ENCODE peak calls at places on chromosomes 12 and 14, in eight cellular contexts. One of them, this sample, is unnamed.

GRCh38 chr12:69985656-69986055 is 160.6 kb downstream of the MYRFL start:
- DNase-seq in stimulated activated CD4-positive, alpha-beta T cell treated with anti-CD3 and anti-CD28 coated beads, Interleukin-2, amount 100 ng/mL, for 24 hours: no peak
- DNase-seq in spleen: no peak
- DNase-seq in GOT3: no peak
- DNase-seq in brain microvascular endothelial cell: no peak
- DNase-seq in HS-5: no peak
- DNase-seq in iris pigment epithelial cell: no peak
- DNase-seq in PC-9: peak
- DNase-seq in this sample: no peak

GRCh38 chr14:44778562-44778961 is 183.2 kb downstream of the KLHL28 start:
- DNase-seq in stimulated activated CD4-positive, alpha-beta T cell treated with anti-CD3 and anti-CD28 coated beads, Interleukin-2, amount 100 ng/mL, for 24 hours: no peak
- DNase-seq in spleen: no peak
- DNase-seq in GOT3: no peak
- DNase-seq in brain microvascular endothelial cell: no peak
- DNase-seq in HS-5: peak
- DNase-seq in iris pigment epithelial cell: peak
- DNase-seq in PC-9: peak
- DNase-seq in this sample: no peak

GRCh38 chr12:44863867-44864266 is 12.2 kb downstream of the NELL2 start:
- DNase-seq in stimulated activated CD4-positive, alpha-beta T cell treated with anti-CD3 and anti-CD28 coated beads, Interleukin-2, amount 100 ng/mL, for 24 hours: no peak
- DNase-seq in spleen: no peak
- DNase-seq in GOT3: no peak
- DNase-seq in brain microvascular endothelial cell: no peak
- DNase-seq in HS-5: no peak
- DNase-seq in iris pigment epithelial cell: no peak
- DNase-seq in PC-9: no peak
- DNase-seq in this sample: no peak

GRCh38 chr12:14892726-14893442 is 7.2 kb upstream of the MGP start:
- DNase-seq in stimulated activated CD4-positive, alpha-beta T cell treated with anti-CD3 and anti-CD28 coated beads, Interleukin-2, amount 100 ng/mL, for 24 hours: no peak
- DNase-seq in spleen: no peak
- DNase-seq in GOT3: no peak
- DNase-seq in brain microvascular endothelial cell: peak
- DNase-seq in HS-5: no peak
- DNase-seq in iris pigment epithelial cell: peak
- DNase-seq in PC-9: no peak
- DNase-seq in this sample: no peak

GRCh38 chr12:47394070-47394469 is 311.8 kb downstream of the RPAP3 start:
- DNase-seq in stimulated activated CD4-positive, alpha-beta T cell treated with anti-CD3 and anti-CD28 coated beads, Interleukin-2, amount 100 ng/mL, for 24 hours: peak
- DNase-seq in spleen: no peak
- DNase-seq in GOT3: no peak
- DNase-seq in brain microvascular endothelial cell: no peak
- DNase-seq in HS-5: no peak
- DNase-seq in iris pigment epithelial cell: no peak
- DNase-seq in PC-9: no peak
- DNase-seq in this sample: no peak

GRCh38 chr14:68099348-68100045 is 279.9 kb downstream of the RAD51B start:
- DNase-seq in stimulated activated CD4-positive, alpha-beta T cell treated with anti-CD3 and anti-CD28 coated beads, Interleukin-2, amount 100 ng/mL, for 24 hours: no peak
- DNase-seq in spleen: no peak
- DNase-seq in GOT3: no peak
- DNase-seq in brain microvascular endothelial cell: no peak
- DNase-seq in HS-5: no peak
- DNase-seq in iris pigment epithelial cell: no peak
- DNase-seq in PC-9: no peak
- DNase-seq in this sample: no peak

GRCh38 chr14:84483072-84483410 is 1046.9 kb upstream of the FLRT2 start:
- DNase-seq in stimulated activated CD4-positive, alpha-beta T cell treated with anti-CD3 and anti-CD28 coated beads, Interleukin-2, amount 100 ng/mL, for 24 hours: no peak
- DNase-seq in spleen: no peak
- DNase-seq in GOT3: no peak
- DNase-seq in brain microvascular endothelial cell: no peak
- DNase-seq in HS-5: no peak
- DNase-seq in iris pigment epithelial cell: no peak
- DNase-seq in PC-9: no peak
- DNase-seq in this sample: no peak

GRCh38 chr14:73261075-73261474 is 23.8 kb downstream of the PAPLN start:
- DNase-seq in stimulated activated CD4-positive, alpha-beta T cell treated with anti-CD3 and anti-CD28 coated beads, Interleukin-2, amount 100 ng/mL, for 24 hours: no peak
- DNase-seq in spleen: peak
- DNase-seq in GOT3: no peak
- DNase-seq in brain microvascular endothelial cell: no peak
- DNase-seq in HS-5: no peak
- DNase-seq in iris pigment epithelial cell: no peak
- DNase-seq in PC-9: no peak
- DNase-seq in this sample: no peak

GRCh38 chr14:89371600-89371999 is 45.4 kb downstream of the FOXN3 start:
- DNase-seq in stimulated activated CD4-positive, alpha-beta T cell treated with anti-CD3 and anti-CD28 coated beads, Interleukin-2, amount 100 ng/mL, for 24 hours: no peak
- DNase-seq in spleen: no peak
- DNase-seq in GOT3: no peak
- DNase-seq in brain microvascular endothelial cell: no peak
- DNase-seq in HS-5: no peak
- DNase-seq in iris pigment epithelial cell: no peak
- DNase-seq in PC-9: no peak
- DNase-seq in this sample: no peak

GRCh38 chr14:50766338-50766886 is 64.5 kb downstream of the NIN start:
- DNase-seq in stimulated activated CD4-positive, alpha-beta T cell treated with anti-CD3 and anti-CD28 coated beads, Interleukin-2, amount 100 ng/mL, for 24 hours: no peak
- DNase-seq in spleen: no peak
- DNase-seq in GOT3: no peak
- DNase-seq in brain microvascular endothelial cell: peak
- DNase-seq in HS-5: no peak
- DNase-seq in iris pigment epithelial cell: peak
- DNase-seq in PC-9: no peak
- DNase-seq in this sample: no peak

GRCh38 chr12:6950401-6950801 is 755 bp upstream of the PTPN6 start:
- DNase-seq in stimulated activated CD4-positive, alpha-beta T cell treated with anti-CD3 and anti-CD28 coated beads, Interleukin-2, amount 100 ng/mL, for 24 hours: peak
- DNase-seq in spleen: peak
- DNase-seq in GOT3: no peak
- DNase-seq in brain microvascular endothelial cell: no peak
- DNase-seq in HS-5: no peak
- DNase-seq in iris pigment epithelial cell: no peak
- DNase-seq in PC-9: no peak
- DNase-seq in this sample: no peak

GRCh38 chr12:31951008-31951407 is 8.2 kb upstream of the RESF1 start:
- DNase-seq in stimulated activated CD4-positive, alpha-beta T cell treated with anti-CD3 and anti-CD28 coated beads, Interleukin-2, amount 100 ng/mL, for 24 hours: no peak
- DNase-seq in spleen: no peak
- DNase-seq in GOT3: no peak
- DNase-seq in brain microvascular endothelial cell: no peak
- DNase-seq in HS-5: no peak
- DNase-seq in iris pigment epithelial cell: no peak
- DNase-seq in PC-9: no peak
- DNase-seq in this sample: no peak

GRCh38 chr14:92928258-92928629 is 5.3 kb downstream of the CHGA start:
- DNase-seq in stimulated activated CD4-positive, alpha-beta T cell treated with anti-CD3 and anti-CD28 coated beads, Interleukin-2, amount 100 ng/mL, for 24 hours: no peak
- DNase-seq in spleen: no peak
- DNase-seq in GOT3: no peak
- DNase-seq in brain microvascular endothelial cell: no peak
- DNase-seq in HS-5: no peak
- DNase-seq in iris pigment epithelial cell: no peak
- DNase-seq in PC-9: no peak
- DNase-seq in this sample: no peak

GRCh38 chr12:5292651-5293050 is 139.3 kb upstream of the NTF3 start:
- DNase-seq in stimulated activated CD4-positive, alpha-beta T cell treated with anti-CD3 and anti-CD28 coated beads, Interleukin-2, amount 100 ng/mL, for 24 hours: no peak
- DNase-seq in spleen: no peak
- DNase-seq in GOT3: no peak
- DNase-seq in brain microvascular endothelial cell: no peak
- DNase-seq in HS-5: no peak
- DNase-seq in iris pigment epithelial cell: no peak
- DNase-seq in PC-9: no peak
- DNase-seq in this sample: no peak

GRCh38 chr12:132561784-132562156 is 48.6 kb downstream of the LRCOL1 start:
- DNase-seq in stimulated activated CD4-positive, alpha-beta T cell treated with anti-CD3 and anti-CD28 coated beads, Interleukin-2, amount 100 ng/mL, for 24 hours: peak
- DNase-seq in spleen: no peak
- DNase-seq in GOT3: no peak
- DNase-seq in brain microvascular endothelial cell: no peak
- DNase-seq in HS-5: no peak
- DNase-seq in iris pigment epithelial cell: no peak
- DNase-seq in PC-9: peak
- DNase-seq in this sample: no peak

GRCh38 chr12:109718390-109718789 is 4.8 kb downstream of the FAM222A start:
- DNase-seq in stimulated activated CD4-positive, alpha-beta T cell treated with anti-CD3 and anti-CD28 coated beads, Interleukin-2, amount 100 ng/mL, for 24 hours: no peak
- DNase-seq in spleen: no peak
- DNase-seq in GOT3: no peak
- DNase-seq in brain microvascular endothelial cell: no peak
- DNase-seq in HS-5: no peak
- DNase-seq in iris pigment epithelial cell: no peak
- DNase-seq in PC-9: no peak
- DNase-seq in this sample: peak

GRCh38 chr14:102696332-102696731 is 80.9 kb upstream of the TRAF3 start:
- DNase-seq in stimulated activated CD4-positive, alpha-beta T cell treated with anti-CD3 and anti-CD28 coated beads, Interleukin-2, amount 100 ng/mL, for 24 hours: no peak
- DNase-seq in spleen: no peak
- DNase-seq in GOT3: no peak
- DNase-seq in brain microvascular endothelial cell: no peak
- DNase-seq in HS-5: no peak
- DNase-seq in iris pigment epithelial cell: no peak
- DNase-seq in PC-9: no peak
- DNase-seq in this sample: no peak

This sample was measured in NCI-H2107.